ENCODE peak calls at places on chromosome 4, in four cellular contexts. H is fibroblast of pulmonary artery, O is fibroblast of the aortic adventitia, B is mammary epithelial cell. M is an unnamed sample.
A peak's percentile ranks its signal among the peaks of the same experiment; 100 is the strongest.

GRCh38 chr4:153622778-153623240 is 61.3 kb upstream of the TLR2 start:
- DNase-seq in H (no peak), O (no peak), B (no peak), M (no peak)

GRCh38 chr4:158521490-158522111 is at the start of gene RXFP1:
- DNase-seq in O (peak; percentile 27), H (peak; percentile 10), B (no peak), M (no peak)

GRCh38 chr4:83922419-83922818 is 386.5 kb downstream of the GPAT3 start:
- DNase-seq in B (no peak), O (no peak), H (no peak), M (no peak)

GRCh38 chr4:149296503-149296902 is 519.1 kb downstream of the IQCM start:
- DNase-seq in O (no peak), H (peak; percentile 4), B (no peak), M (no peak)

GRCh38 chr4:46386570-46386969 is 3.4 kb downstream of the GABRA2 start:
- DNase-seq in B (no peak), H (peak; percentile 18), O (no peak), M (peak; percentile 4)

GRCh38 chr4:125323547-125324100 is 8.9 kb downstream of the FAT4 start:
- DNase-seq in H (peak; percentile 72), O (peak; percentile 81), B (peak; percentile 27), M (peak; percentile 62)

GRCh38 chr4:104429150-104429741 is 65.4 kb downstream of the CXXC4 start:
- DNase-seq in B (no peak), O (no peak), H (peak; percentile 5), M (no peak)

GRCh38 chr4:24174622-24175021 is 284.8 kb upstream of the PPARGC1A start:
- DNase-seq in O (no peak), B (no peak), H (no peak), M (peak; percentile 35)

GRCh38 chr4:4308800-4309441 is 18.9 kb downstream of the ZBTB49 start:
- DNase-seq in B (peak; percentile 67), H (no peak), O (no peak), M (peak; percentile 53)

GRCh38 chr4:15536552-15537499 is 67.1 kb downstream of the CC2D2A start:
- DNase-seq in O (no peak), B (no peak), H (no peak), M (no peak)

GRCh38 chr4:3715251-3716033 is 50.7 kb upstream of the ADRA2C start:
- DNase-seq in O (no peak), B (no peak), H (no peak), M (no peak)

GRCh38 chr4:80255374-80256095 is 10.9 kb upstream of the FGF5 start:
- DNase-seq in O (no peak), H (no peak), B (peak; percentile 47), M (peak; percentile 76)

GRCh38 chr4:41122775-41123174 is 91.6 kb downstream of the APBB2 start:
- DNase-seq in H (no peak), B (no peak), O (no peak), M (no peak)

DNA sequence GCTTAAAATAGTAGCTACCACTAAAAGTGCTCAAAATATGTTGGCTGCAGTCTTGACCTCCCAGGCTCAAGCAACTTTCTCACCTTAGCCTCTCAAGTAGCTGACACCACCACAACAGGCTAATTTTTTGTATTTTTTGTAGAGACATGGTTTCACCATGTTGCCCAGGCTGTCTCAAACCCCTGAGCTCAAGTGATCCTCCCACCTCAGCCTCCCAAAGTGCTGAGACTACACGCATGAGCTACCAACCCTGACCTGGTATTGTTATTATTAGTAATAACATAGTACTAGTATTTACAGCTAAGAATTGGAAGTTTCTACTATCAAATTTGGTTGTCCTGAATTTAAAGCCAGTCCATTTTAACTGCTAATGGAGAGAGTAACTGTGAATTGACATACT is 18.0 kb downstream of the STAP1 start:
- DNase-seq in H (no peak), B (no peak), O (no peak), M (no peak)
- H3K4me3 ChIP-seq in H (no peak overlapping the region), B (no peak overlapping the region), O (no peak overlapping the region), M (no peak overlapping the region)

GRCh38 chr4:79250887-79251286 is 75.0 kb downstream of the NAA11 start:
- DNase-seq in B (no peak), O (no peak), H (no peak), M (peak; percentile 56)
- H3K4me3 ChIP-seq in B (no peak overlapping the region), O (no peak overlapping the region), H (no peak overlapping the region), M (no peak overlapping the region)

GRCh38 chr4:42637104-42637503 is 19.8 kb downstream of the ATP8A1 start:
- DNase-seq in B (no peak), H (no peak), O (no peak), M (no peak)

GRCh38 chr4:42636591-42636990 is 20.3 kb downstream of the ATP8A1 start:
- DNase-seq in B (no peak), O (no peak), H (no peak), M (no peak)

GRCh38 chr4:42637861-42638260 is 19.0 kb downstream of the ATP8A1 start:
- DNase-seq in H (no peak), B (no peak), O (no peak), M (no peak)

GRCh38 chr4:42638993-42639392 is 17.9 kb downstream of the ATP8A1 start:
- DNase-seq in H (no peak), B (no peak), O (no peak), M (no peak)

GRCh38 chr4:42638276-42638675 is 18.6 kb downstream of the ATP8A1 start:
- DNase-seq in B (no peak), H (no peak), O (peak; percentile 10), M (no peak)
- H3K4me3 ChIP-seq in B (no peak overlapping the region), H (no peak overlapping the region), O (no peak overlapping the region), M (no peak overlapping the region)

DNA sequence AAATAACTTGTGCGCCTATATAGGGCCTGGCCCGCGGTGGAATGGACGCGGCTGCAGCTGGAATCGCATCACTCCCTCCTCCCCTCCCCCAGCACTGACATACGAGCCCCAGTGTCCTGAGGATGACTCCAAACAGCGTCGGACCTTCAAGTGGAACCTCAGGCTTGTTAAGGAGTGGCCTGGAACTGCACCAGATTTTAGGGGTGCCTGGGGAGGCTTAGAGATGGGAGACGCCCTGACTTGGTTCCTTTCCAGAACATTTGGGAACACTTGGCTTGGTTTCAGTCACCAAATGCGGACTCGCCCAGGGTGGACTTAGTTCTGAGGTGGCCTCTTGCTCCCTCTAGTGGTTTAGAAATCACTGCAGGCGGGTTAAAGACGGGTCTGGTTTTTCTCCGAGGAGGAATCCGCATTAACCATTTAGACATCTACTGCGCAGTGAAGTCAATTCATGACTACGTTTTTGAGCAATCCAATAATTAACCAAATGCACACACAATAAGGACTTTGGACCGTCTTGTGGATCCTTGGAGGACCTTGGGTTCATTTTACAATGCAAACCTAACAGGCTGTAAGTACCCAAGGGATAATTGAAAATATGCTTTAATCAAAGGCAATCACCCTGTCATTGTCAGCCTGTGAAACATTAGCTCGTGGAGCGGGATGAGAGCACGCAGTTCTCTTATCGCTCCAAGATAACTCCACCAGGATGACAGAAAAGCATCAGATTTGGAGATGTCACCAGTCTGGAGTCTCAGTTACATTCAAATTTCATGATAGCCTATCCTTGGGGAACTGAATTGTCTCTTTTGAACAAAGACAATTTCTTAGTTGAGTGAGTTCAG is 11.2 kb upstream of the PDGFRA start:
- DNase-seq in B (peak; percentile 82), H (peak; percentile 93), O (peak; percentile 97), M (peak; percentile 98)
- H3K4me3 ChIP-seq in B (peak overlapping the region; percentile 23), H (peak overlapping the region; percentile 52), O (peak overlapping the region; percentile 58), M (peak overlapping the region; percentile 43)

DNA sequence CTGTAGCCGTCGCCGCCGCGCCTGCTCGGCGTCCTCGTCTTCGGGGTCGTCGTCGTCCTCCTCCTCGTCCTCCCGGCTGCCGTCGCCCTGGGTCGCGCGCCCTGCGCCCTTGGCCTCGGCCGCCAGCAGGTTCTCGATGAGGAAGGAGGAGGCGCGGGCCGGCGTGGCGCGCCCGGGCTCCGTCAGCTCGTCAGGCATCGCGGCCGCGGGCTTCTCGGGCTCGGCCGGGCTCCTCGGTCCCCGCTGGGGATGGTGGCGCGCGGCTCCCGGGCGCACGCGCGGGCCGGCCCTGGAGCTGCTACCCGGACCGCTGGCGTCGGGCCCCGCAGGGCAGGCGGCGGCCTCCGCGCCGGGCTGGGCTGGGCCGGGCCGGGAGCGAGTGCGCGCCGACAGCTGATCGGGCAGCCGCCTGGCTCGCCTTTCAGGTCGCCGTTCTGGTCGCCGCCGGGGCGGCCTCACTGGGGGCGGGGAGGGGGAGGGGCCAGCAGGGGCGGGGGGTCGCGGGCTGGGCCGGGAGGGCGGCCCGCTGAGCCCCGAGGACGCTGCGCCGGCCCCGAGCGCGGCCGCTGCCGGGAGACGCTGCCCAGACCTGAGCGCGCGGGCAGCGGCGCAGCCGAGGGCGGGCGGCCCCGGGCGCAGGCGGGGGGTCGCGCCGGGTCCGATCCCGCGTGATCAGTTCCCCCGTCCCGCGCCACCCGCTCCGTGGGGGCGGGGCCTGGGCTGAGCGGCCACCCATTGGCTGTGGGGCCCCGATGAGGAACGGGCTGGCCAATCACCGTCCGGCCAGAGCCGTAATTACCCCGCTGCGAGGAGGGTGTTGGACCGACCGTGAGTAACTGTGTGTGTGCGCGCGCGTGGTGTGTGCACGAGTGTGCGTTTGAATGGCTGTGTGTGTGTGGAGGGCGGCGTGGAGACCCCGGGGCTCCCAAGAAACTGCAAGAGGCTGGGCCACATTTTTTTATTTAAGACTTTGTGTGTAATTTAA is at the start of gene HMX1:
- DNase-seq in B (no peak), O (no peak), H (no peak), M (no peak)
- H3K4me3 ChIP-seq in B (no peak within 1 kb of the TSS), O (no peak within 1 kb of the TSS), H (no peak within 1 kb of the TSS), M (no peak within 1 kb of the TSS)

GRCh38 chr4:25656031-25656430 is 380 bp downstream of the SLC34A2 start:
- DNase-seq in B (no peak), O (no peak), H (no peak), M (no peak)

GRCh38 chr4:25658357-25658771 is 2.7 kb downstream of the SLC34A2 start:
- DNase-seq in H (no peak), B (no peak), O (no peak), M (no peak)

GRCh38 chr4:25654971-25655963 is at the start of gene SLC34A2:
- DNase-seq in O (no peak), B (no peak), H (no peak), M (no peak)

GRCh38 chr4:25650271-25650670 is 5.4 kb upstream of the SLC34A2 start:
- DNase-seq in O (no peak), B (no peak), H (no peak), M (no peak)

DNA sequence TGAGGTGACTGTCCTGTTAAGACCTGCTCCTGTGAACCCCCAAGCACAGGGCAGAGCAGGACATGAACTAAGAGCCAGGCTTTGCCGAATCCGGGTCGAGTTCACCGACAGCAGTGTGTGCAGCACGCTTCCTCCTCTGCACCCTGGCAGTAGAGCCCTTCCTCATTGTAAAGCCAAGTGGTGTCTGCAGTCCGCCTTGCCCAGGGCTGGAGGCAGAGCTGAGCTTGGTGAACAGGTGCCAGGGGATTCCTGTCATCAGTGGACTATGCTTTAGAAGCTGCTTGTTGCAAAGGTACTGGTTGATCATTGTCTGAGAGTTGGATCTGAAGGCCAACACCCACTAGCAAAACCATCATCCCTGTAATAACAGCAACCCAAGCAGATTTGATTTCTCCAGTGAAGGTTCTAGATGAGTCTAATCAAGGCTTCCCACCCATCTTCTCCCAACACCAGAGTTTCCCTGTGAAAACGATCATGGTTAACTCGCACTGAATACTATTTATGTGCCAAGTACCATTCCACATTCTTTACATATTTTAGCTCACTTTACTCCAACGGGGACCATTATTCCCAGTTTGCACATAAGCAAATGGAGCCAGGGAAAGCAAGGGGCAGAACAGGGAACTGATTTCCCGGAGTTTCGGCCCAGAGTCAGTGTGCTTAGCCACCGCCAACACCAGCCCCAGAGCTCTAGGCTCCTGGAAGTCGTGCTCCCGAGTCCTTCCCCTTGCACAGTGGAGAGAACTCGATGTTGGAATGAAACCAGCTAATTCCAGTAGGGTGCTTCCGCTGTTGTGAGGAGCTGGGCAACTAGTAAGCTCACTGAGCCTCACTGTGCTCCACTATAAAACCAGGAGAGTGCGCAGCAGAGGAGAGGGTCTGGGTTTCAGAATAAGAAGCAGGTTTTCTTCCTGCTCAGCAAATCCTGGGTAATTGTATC is 1.4 kb upstream of the SLC34A2 start:
- DNase-seq in H (peak; percentile 16), O (peak; percentile 10), B (no peak), M (no peak)
- H3K4me3 ChIP-seq in H (no peak overlapping the region), O (no peak overlapping the region), B (no peak overlapping the region), M (no peak overlapping the region)

M was measured in fibroblast of mammary gland.